ENCODE peak calls at places on chromosomes 5 and 9, in ten cellular contexts. I is endothelial cell of umbilical vein, C is left lung, L is HCT116, U is transverse colon, Y is body of pancreas, K is astrocyte, X is stomach, T is H1, M is GM12878. J is an unnamed sample. For H3K27me3, the result is how much of the 10 kb centered on the place peaks cover.

GRCh38 chr9:105243935-105244273 is 547 bp upstream of the SLC44A1 start:
- DNase-seq in K (no peak), M (no peak), U (no peak), X (no peak), I (no peak), L (no peak), Y (no peak), T (no peak), C (no peak), J (no peak)

GRCh38 chr9:76158713-76159112 is 235.5 kb downstream of the RFK start:
- DNase-seq in I (no peak), C (no peak), T (no peak), U (no peak), K (no peak), Y (no peak), M (no peak), L (no peak), X (no peak), J (no peak)

GRCh38 chr5:7473668-7474215 is 77.8 kb downstream of the ADCY2 start:
- DNase-seq in M (no peak), X (no peak), C (no peak), K (no peak), L (no peak), U (no peak), I (no peak), Y (no peak), T (no peak), J (no peak)

GRCh38 chr5:77423022-77423750 is 68.9 kb downstream of the WDR41 start:
- DNase-seq in K (peak), M (no peak), C (no peak), I (no peak), U (no peak), Y (no peak), X (no peak), T (no peak), L (no peak), J (no peak)

GRCh38 chr5:162593881-162594280 is 526.3 kb downstream of the GABRG2 start:
- DNase-seq in Y (no peak), X (no peak), U (no peak), T (no peak), C (no peak), L (no peak), I (no peak), M (no peak), K (no peak), J (peak)

GRCh38 chr5:10695055-10695649 is 65.9 kb downstream of the DAP start:
- DNase-seq in Y (peak), X (peak), I (peak), C (peak), T (peak), K (peak), M (no peak), L (no peak), U (peak), J (peak)

GRCh38 chr9:100505564-100506159 is 32.7 kb downstream of the TMEFF1 start:
- DNase-seq in K (peak), C (no peak), T (peak), U (peak), X (peak), I (peak), Y (peak), L (peak), M (peak), J (peak)

GRCh38 chr5:43045236-43045635 is 5.1 kb upstream of the ANXA2R start:
- DNase-seq in T (no peak), L (no peak), I (no peak), X (no peak), U (no peak), C (no peak), Y (no peak), K (no peak), M (no peak), J (no peak)

GRCh38 chr5:111556504-111556903 is 44.2 kb upstream of the STARD4 start:
- DNase-seq in M (no peak), U (no peak), I (peak), K (no peak), Y (no peak), C (no peak), X (no peak), T (no peak), L (no peak), J (no peak)

GRCh38 chr5:121251954-121252353 is 599.7 kb upstream of the FTMT start:
- DNase-seq in T (no peak), L (peak), I (peak), M (no peak), X (no peak), U (no peak), Y (no peak), C (no peak), K (peak), J (no peak)

GRCh38 chr5:18745988-18746615 is 1111.8 kb downstream of the TAF11L14 start:
- DNase-seq in Y (no peak), K (no peak), L (no peak), U (peak), T (no peak), C (no peak), X (no peak), M (peak), I (peak), J (no peak)

GRCh38 chr5:179051784-179052183 is 8.4 kb upstream of the ZNF354C start:
- DNase-seq in C (no peak), Y (no peak), L (no peak), T (no peak), K (no peak), X (no peak), M (no peak), I (no peak), U (no peak), J (no peak)

GRCh38 chr5:158970569-158971014 is 129.1 kb downstream of the EBF1 start:
- DNase-seq in T (no peak), Y (no peak), K (peak), X (no peak), C (no peak), M (no peak), U (no peak), L (no peak), I (no peak), J (no peak)

GRCh38 chr5:122586351-122586750 is 188.5 kb upstream of the SNX2 start:
- DNase-seq in M (no peak), C (no peak), T (no peak), I (no peak), X (no peak), Y (no peak), K (peak), L (no peak), U (no peak), J (no peak)

GRCh38 chr5:60586307-60586901 is 113.6 kb downstream of the DEPDC1B start:
- DNase-seq in M (no peak), U (no peak), T (no peak), L (peak), C (no peak), X (no peak), I (peak), Y (no peak), K (peak), J (no peak)

GRCh38 chr5:6937675-6938074 is 224.4 kb downstream of the TENT4A start:
- DNase-seq in I (no peak), T (no peak), X (no peak), C (no peak), L (no peak), Y (no peak), U (no peak), M (no peak), K (no peak), J (no peak)

GRCh38 chr9:99811598-99812383 is 9.9 kb upstream of the NR4A3 start:
- DNase-seq in M (no peak), Y (no peak), I (no peak), L (no peak), T (no peak), C (no peak), X (no peak), K (no peak), U (no peak), J (no peak)

GRCh38 chr9:33506626-33507370 is 17.3 kb upstream of the ANKRD18B start:
- DNase-seq in U (no peak), L (peak), T (no peak), M (no peak), K (peak), I (peak), C (no peak), Y (no peak), X (no peak), J (peak)

GRCh38 chr5:148446591-148446990 is 62.8 kb downstream of the FBXO38 start:
- DNase-seq in T (no peak), X (no peak), Y (no peak), L (no peak), K (no peak), I (no peak), C (no peak), U (no peak), M (no peak), J (no peak)

GRCh38 chr5:77881528-77881927 is 105.4 kb upstream of the TBCA start:
- DNase-seq in L (no peak), K (no peak), X (no peak), C (no peak), I (peak), M (no peak), Y (no peak), T (no peak), U (no peak), J (no peak)

GRCh38 chr9:95462419-95463121 is 54.2 kb downstream of the PTCH1 start:
- DNase-seq in U (peak), X (peak), C (no peak), Y (peak), L (no peak), K (peak), T (no peak), M (peak), I (peak), J (peak)

GRCh38 chr5:74296685-74297084 is 343.8 kb downstream of the ENC1 start:
- DNase-seq in X (no peak), M (peak), T (no peak), U (no peak), L (no peak), K (no peak), C (no peak), Y (no peak), I (peak), J (no peak)

GRCh38 chr5:48192-48591 is 43.8 kb upstream of the PLEKHG4B start:
- DNase-seq in I (no peak), M (no peak), T (no peak), X (no peak), L (no peak), Y (peak), U (no peak), K (no peak), C (no peak), J (peak)

GRCh38 chr5:132491368-132492364 is 1.1 kb upstream of the IRF1 start:
- DNase-seq in L (no peak), U (peak), T (peak), X (peak), Y (peak), I (no peak), M (no peak), C (peak), K (no peak), J (no peak)

GRCh38 chr9:10534863-10535262 is 77.9 kb downstream of the PTPRD start:
- DNase-seq in U (no peak), L (no peak), M (no peak), C (no peak), T (no peak), Y (no peak), X (no peak), I (no peak), K (no peak), J (no peak)

GRCh38 chr5:142501890-142502289 is 177.1 kb upstream of the SPRY4 start:
- DNase-seq in K (no peak), I (no peak), T (no peak), C (no peak), L (no peak), U (no peak), M (no peak), Y (no peak), X (no peak), J (no peak)

GRCh38 chr5:157269165-157269671 is 3.3 kb downstream of the CYFIP2 start:
- DNase-seq in U (no peak), X (no peak), C (no peak), T (no peak), K (no peak), M (no peak), I (no peak), L (no peak), Y (no peak), J (no peak)

GRCh38 chr9:137689745-137690529 is 71.1 kb downstream of the EHMT1 start:
- DNase-seq in K (no peak), U (no peak), I (no peak), Y (no peak), T (no peak), X (no peak), L (no peak), C (no peak), M (no peak), J (peak)

DNA sequence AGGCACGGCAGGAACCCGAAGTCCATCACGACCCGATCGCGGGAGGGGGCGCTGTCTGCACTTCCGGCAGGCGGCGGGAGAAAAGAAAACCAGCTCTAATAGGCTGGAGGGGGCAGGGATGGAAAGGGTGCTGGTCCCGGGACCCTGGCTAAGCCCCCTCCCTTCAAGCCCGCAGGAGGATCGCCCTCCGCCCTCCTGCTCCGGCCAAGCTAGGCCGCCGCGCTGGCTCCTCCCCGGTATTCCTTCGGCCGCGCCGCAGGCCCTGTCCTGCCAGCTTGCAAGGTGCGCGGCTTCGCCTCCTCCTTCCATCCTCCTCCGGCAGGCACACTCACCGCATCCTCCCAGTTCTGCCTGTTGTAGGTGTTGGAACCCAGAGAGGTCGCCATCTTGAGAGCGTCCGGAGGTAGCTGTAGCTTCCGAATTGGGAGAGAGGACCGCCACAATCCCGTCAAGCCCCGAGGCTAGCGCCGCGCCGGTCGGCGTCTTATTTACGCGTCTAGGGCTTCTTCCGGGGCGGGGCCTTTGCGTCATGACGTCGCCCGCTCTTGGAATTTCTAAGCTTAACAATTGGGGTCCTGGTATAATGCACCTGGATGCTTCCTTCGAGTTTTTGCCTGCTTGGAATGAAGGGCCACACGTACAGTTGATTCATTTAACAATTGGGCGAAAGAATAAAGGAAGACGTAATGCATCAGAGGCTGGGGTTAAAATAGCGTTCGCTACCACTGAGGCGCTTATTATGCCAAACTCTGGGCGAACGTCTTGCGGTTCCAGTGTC is at the start of gene RBM22:
- DNase-seq in U (peak), X (peak), M (peak), C (peak), T (peak), L (peak), I (peak), Y (peak), K (peak), J (peak)
- TF ChIP-seq CTCF in U (peak), X (peak), M (peak), C (peak), T (peak), L (peak), I (peak), Y (peak), K (no peak), J (peak)

GRCh38 chr5:116573617-116574431 is 799 bp downstream of the SEMA6A start:
- DNase-seq in C (peak), X (no peak), M (no peak), I (peak), U (peak), T (no peak), Y (peak), K (no peak), L (no peak), J (peak)

GRCh38 chr5:116573279-116573616 is 1.4 kb downstream of the SEMA6A start:
- DNase-seq in C (peak), I (peak), U (peak), K (no peak), Y (peak), T (peak), X (peak), M (no peak), L (no peak), J (peak)

GRCh38 chr5:116571568-116572321 is 2.9 kb downstream of the SEMA6A start:
- DNase-seq in C (no peak), X (no peak), U (no peak), T (no peak), L (no peak), Y (no peak), K (no peak), I (no peak), M (no peak), J (no peak)

GRCh38 chr5:116574682-116575634 is at the start of gene SEMA6A:
- DNase-seq in K (peak), C (peak), Y (peak), L (peak), I (peak), X (peak), U (peak), T (peak), M (peak), J (peak)

GRCh38 chr5:116572375-116573278 is 2.0 kb downstream of the SEMA6A start:
- DNase-seq in L (no peak), T (peak), C (peak), X (peak), U (peak), M (no peak), I (peak), Y (peak), K (no peak), J (peak)
- H3K27me3 ChIP-seq in L (under half), T (under half), C (under half), X (half or more), U (under half), M (under half), I (under half), Y (under half), K (half or more), J (under half)

DNA sequence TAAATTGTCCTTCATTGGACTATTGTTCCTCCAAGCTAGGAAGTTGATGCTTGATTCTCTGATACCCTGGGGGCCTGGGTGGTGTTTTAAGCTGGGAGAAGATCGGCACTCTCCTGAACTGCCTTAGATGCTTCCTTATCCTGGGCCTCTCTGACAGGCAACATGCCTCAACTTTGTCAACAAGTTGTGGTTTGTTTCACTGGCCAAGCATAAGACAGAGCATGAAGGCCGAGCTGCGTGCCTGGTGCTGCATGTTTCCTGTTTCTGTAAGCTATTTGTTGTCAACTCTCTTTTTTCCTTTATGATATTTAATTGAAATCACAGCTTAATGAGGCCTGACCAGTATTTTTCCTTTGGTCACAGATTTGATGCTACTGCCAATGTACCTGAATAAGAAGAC is 187.6 kb upstream of the TNC start:
- DNase-seq in X (no peak), Y (no peak), I (no peak), T (no peak), L (no peak), M (no peak), K (no peak), C (no peak), U (no peak), J (no peak)
- TF ChIP-seq CTCF in X (no peak), Y (no peak), I (no peak), T (no peak), L (no peak), M (no peak), K (no peak), C (no peak), U (no peak), J (no peak)

DNA sequence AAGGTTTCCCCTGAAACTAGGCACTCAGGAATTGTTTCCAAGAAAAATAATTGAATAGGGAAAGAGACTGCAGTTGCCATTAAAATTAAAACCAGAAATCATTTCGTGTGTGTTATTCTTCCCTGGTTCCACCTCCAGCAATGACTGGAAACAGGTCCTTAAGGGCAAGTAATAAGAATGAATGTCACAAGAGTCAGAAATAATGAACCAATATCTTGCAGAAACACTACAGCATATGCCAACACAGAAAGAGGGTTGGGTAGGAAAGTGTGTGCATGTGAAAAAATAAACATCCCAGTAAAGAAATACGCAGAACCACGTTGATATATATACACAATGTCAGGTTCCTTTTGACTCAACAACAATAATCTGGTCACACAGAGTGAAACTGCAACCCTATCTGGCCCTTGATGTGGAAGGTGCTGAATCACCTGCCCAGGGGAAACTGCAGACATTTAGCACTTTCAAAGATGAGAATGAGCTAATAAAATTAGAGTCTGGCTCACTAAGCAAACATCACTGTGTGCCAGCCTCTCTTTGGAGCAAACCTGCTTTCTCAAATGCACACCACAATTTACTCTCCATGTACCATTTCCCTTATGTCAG is 15.1 kb downstream of the HMHB1 start:
- DNase-seq in T (no peak), K (peak), I (peak), L (no peak), M (peak), X (no peak), U (no peak), C (no peak), Y (no peak), J (no peak)
- H3K27me3 ChIP-seq in T (under half), K (under half), I (under half), L (under half), M (under half), X (under half), U (under half), C (under half), Y (under half), J (under half)

GRCh38 chr5:165135551-165135950 is 1630.1 kb downstream of the MAT2B start:
- DNase-seq in T (no peak), C (no peak), U (no peak), I (no peak), X (no peak), L (no peak), K (no peak), Y (no peak), M (no peak), J (no peak)
- TF ChIP-seq CTCF in T (no peak), C (no peak), U (no peak), I (no peak), X (no peak), L (no peak), K (no peak), Y (no peak), M (no peak), J (no peak)

DNA sequence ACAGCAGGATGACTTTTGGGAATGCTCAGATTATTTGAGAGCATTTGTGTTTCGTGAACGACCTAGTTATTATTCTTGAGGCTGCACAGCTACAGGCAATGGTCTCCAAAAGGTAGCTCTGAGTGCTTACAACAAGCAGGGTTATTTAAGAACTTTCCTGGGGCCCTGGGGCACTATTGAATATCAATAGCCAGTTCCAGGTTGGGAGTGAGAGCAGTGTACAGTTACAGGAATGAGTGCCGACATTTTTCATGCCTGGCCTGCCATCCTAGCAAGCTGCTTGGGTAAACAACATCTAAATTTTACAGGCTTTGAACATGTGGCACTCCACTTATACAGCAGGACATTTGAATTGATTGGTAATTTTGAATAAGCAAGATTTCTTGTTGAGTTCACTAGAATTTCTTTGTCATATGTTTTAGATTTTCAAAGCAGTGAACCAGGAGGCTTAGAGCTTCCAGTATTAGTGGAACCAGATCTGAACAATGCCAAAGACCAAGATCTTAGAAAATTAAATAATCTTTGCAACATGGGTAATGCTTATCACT is 171.9 kb upstream of the GDNF start:
- DNase-seq in I (no peak), U (no peak), L (no peak), C (no peak), M (no peak), K (no peak), Y (no peak), X (no peak), T (no peak), J (no peak)
- H3K27me3 ChIP-seq in I (under half), U (under half), L (half or more), C (under half), M (under half), K (under half), Y (under half), X (under half), T (under half), J (under half)